ENCODE peak calls at places on chromosomes 6 and 20, in nine cellular contexts. N, T, E, A, G, H, W, Q and P are unnamed samples.

GRCh38 chr6:156988276-156989158 is 211.3 kb downstream of the ARID1B start:
- DNase-seq in G (no peak), E (no peak), H (no peak), N (peak), W (no peak), A (no peak), T (no peak), Q (no peak), P (no peak)

GRCh38 chr20:46132705-46133120 is 14.6 kb downstream of the CD40 start:
- DNase-seq in G (peak), T (peak), A (peak), H (peak), W (peak), N (peak), Q (peak), E (peak), P (peak)

GRCh38 chr6:105982761-105983600 is 103.2 kb upstream of the PRDM1 start:
- DNase-seq in W (no peak), N (no peak), G (no peak), T (no peak), E (no peak), A (no peak), H (no peak), Q (no peak), P (no peak)

GRCh38 chr6:116971959-116972358 is 94.9 kb downstream of the RFX6 start:
- DNase-seq in A (no peak), H (peak), T (no peak), Q (peak), E (no peak), W (no peak), N (peak), G (peak), P (no peak)

GRCh38 chr6:18221288-18221615 is 43.1 kb downstream of the DEK start:
- DNase-seq in N (no peak), G (no peak), H (no peak), E (no peak), T (no peak), W (no peak), Q (no peak), A (no peak), P (no peak)

GRCh38 chr6:15874821-15875220 is 212.0 kb upstream of the DTNBP1 start:
- DNase-seq in T (no peak), H (peak), A (no peak), N (no peak), G (no peak), Q (peak), W (no peak), E (no peak), P (no peak)

GRCh38 chr6:69867075-69867911 is 937 bp downstream of the COL19A1 start:
- DNase-seq in G (peak), N (peak), Q (peak), A (peak), H (peak), T (peak), W (peak), E (peak), P (peak)

GRCh38 chr20:32344835-32345506 is 13.2 kb upstream of the ASXL1 start:
- DNase-seq in T (no peak), Q (no peak), H (no peak), A (no peak), G (peak), N (peak), W (no peak), E (no peak), P (no peak)

GRCh38 chr6:25138024-25138696 is 141.0 kb upstream of the CARMIL1 start:
- DNase-seq in Q (peak), A (peak), T (peak), G (no peak), H (peak), N (no peak), W (peak), E (peak), P (peak)

GRCh38 chr20:805713-806112 is 27.8 kb upstream of the FAM110A start:
- DNase-seq in G (no peak), W (no peak), A (no peak), E (no peak), N (no peak), H (peak), T (no peak), Q (no peak), P (no peak)

GRCh38 chr6:40894962-40895799 is 143.8 kb downstream of the UNC5CL start:
- DNase-seq in Q (peak), G (peak), T (no peak), W (no peak), N (peak), A (peak), E (peak), H (peak), P (no peak)

DNA sequence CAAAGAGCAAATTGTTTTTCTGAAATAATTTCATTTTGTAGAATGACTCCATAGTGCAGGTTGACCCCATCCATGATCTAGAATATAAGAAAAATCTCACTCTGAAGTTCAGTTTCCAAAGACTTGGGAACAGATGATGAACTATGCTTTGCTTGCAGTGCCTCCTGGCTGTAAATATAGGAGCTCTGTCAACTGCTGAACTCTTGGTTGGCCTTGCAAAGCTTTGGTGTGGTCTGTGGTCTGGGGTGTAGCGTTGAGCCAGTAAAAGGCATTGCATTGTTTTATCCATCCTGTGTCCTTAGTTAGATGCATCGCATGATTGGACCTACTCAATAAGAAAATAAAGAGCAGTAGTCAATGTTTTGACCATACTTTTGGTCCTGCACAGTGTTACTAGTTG is 104.0 kb downstream of the PLCB4 start:
- DNase-seq in T (no peak), N (no peak), G (no peak), H (peak), A (no peak), E (no peak), W (no peak), Q (peak), P (no peak)
- TF ChIP-seq CTCF in T (peak), N (peak), G (no peak), H (peak), A (peak), E (no peak), W (no peak), Q (peak), P (no peak)

DNA sequence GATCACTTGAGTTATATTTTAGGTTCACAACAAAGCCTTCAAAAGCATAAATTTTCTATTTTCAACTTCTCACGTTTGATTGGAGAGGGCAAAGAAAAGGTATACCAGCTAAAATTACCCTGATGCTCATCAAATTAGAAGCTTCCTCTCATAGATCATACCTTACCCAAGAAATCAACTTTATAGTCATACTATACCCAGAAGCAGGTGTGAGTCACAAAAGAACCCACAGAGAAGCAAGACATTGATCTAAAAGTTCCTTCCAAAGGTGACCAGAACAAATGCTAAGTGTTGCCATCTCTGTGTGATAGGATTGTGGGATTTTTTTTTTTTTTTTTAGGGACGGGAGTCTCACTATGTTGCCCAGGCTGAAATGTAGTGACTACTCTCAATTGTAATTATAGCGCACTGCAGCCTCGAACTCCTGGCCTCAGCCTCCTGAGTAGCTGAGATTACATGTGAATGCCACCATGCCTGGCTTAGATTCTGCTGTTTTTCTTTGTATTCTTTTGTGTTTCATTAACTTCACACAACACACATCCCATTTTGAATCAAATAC is 3.3 kb downstream of the EIF2S2 start:
- DNase-seq in G (no peak), N (no peak), Q (no peak), A (no peak), H (no peak), E (no peak), T (no peak), W (no peak), P (no peak)
- TF ChIP-seq CTCF in G (no peak), N (no peak), Q (no peak), A (no peak), H (no peak), E (no peak), T (no peak), W (no peak), P (no peak)

GRCh38 chr6:30481213-30481964 is 7.9 kb upstream of the HLA-E start:
- DNase-seq in E (no peak), G (peak), W (no peak), Q (no peak), A (no peak), N (peak), H (no peak), T (no peak), P (no peak)
- TF ChIP-seq CTCF in E (no peak), G (no peak), W (no peak), Q (no peak), A (no peak), N (peak), H (no peak), T (no peak), P (no peak)

DNA sequence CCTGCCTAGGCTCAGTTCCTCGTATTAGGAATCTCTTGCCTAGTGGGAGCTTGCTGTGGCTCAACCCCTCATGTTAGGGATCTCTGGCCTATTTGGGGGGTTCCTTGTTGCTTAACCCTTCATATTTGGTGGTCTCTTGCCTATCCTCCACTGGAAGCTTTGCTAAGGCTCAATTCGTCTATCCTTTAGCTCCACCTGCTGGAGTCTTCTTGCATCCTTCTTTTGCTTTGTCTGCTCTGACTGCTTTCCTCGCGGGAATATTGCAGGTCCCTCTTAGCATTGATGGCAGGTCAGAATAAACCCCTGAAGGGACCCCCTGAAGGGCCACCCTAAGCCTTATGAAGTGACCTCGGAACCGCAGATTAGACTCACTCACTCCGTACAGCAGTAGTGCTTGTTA is 203.0 kb upstream of the TBX18 start:
- DNase-seq in T (no peak), N (peak), G (peak), W (no peak), H (peak), Q (peak), E (no peak), A (no peak), P (no peak)
- TF ChIP-seq CTCF in T (peak), N (peak), G (peak), W (no peak), H (peak), Q (peak), E (no peak), A (no peak), P (no peak)

DNA sequence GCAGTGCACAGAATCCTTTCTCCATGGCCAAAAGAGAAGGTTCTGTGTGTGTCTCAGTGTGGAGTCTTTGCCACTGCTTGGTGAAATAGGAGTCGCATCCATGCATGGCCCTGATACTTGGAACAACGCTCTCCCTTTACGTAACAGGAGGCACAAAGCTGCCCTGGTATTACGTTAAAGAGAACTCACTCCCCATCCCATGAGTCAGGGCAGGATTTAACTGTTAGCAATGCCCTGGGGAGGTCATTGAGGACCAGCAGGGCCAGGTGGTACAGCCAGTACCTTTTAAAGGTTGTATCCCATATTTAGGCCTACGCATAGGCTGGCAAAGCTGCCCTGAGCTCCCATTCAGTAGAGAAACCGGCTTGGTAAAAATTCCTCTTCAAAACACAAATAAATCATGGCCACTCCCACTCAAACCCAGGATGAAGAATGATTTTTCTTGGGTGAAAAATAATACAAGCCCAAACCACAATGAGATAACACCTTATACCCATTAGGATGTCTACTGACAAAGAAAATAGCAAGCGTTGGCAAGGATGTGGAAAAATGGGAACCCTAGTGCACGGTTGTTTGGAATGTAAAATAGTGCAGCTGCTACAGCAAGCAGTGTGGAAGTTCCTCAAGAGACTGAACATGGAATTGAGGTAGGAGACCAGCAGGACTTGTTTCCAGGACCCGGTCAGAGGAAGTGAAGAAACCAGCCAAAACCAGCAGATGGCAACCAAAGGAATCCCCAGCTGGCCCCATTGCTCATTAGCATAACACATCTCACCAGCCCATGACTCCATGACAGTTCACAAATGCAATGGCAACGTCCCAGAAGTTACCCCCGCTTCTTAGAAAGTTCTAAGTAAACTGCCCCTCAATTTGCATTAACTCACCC is 37.0 kb downstream of the MYLK4 start:
- DNase-seq in N (no peak), T (no peak), E (no peak), W (no peak), Q (no peak), A (no peak), G (no peak), H (peak), P (no peak)
- TF ChIP-seq CTCF in N (no peak), T (no peak), E (no peak), W (no peak), Q (peak), A (no peak), G (no peak), H (peak), P (no peak)

DNA sequence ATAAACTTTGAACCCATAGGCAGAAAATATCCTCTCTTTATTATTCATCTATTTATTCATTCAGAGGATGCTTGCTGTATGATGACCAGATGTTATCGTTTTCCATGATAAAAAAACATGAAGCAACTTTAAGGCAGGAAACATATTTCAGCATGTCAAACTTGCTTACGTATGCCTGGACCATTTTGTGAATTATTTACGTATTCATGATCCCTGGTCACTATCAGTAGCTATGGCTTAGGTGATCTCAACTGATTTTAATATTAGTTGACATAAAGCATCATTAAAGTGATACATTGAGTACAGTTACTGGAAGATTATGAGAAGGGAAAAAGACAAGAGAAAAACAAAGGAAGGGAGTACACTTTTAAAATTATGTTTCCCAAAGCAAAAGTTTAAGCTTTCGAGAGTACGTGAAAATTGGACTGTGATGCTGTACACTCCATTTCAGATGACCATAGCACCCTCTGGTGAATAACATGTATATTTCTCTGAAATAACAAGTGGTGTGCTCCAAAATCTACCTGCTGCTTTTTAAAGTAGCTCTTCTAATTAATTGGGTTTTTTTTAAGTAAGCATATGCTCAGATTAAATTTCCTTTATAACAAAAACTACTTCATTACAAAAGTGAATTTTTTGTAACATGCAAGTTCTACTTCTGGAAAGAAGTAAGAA is 215.1 kb upstream of the HSF2 start:
- DNase-seq in G (no peak), N (no peak), E (no peak), A (no peak), H (peak), Q (peak), W (no peak), T (no peak), P (no peak)
- TF ChIP-seq CTCF in G (no peak), N (peak), E (peak), A (peak), H (peak), Q (peak), W (no peak), T (peak), P (no peak)

GRCh38 chr6:162177733-162178132 is 549.8 kb downstream of the PRKN start:
- DNase-seq in N (peak), A (no peak), T (no peak), E (no peak), G (peak), W (no peak), Q (no peak), H (peak), P (no peak)
- TF ChIP-seq CTCF in N (peak), A (peak), T (peak), E (peak), G (no peak), W (no peak), Q (peak), H (peak), P (no peak)

DNA sequence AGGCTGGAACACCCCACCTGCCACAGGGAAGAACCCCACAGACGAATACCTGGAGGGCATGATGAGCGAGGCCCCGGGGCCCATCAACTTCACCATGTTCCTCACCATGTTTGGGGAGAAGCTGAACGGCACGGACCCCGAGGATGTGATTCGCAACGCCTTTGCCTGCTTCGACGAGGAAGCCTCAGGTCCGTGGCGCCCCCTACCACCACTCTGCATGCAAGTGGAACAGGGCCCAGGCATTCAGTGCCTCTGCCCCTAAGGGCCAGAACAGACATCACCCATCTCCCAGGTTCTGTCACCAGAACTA is 6.6 kb downstream of the MYL9 start:
- DNase-seq in E (no peak), Q (no peak), H (peak), G (peak), A (no peak), N (peak), W (no peak), T (peak), P (no peak)
- TF ChIP-seq CTCF in E (no peak), Q (no peak), H (peak), G (no peak), A (peak), N (peak), W (no peak), T (peak), P (no peak)

GRCh38 chr6:160048471-160048870 is 73.1 kb upstream of the SLC22A1 start:
- DNase-seq in T (no peak), G (no peak), H (no peak), E (no peak), A (no peak), W (no peak), Q (no peak), N (no peak), P (no peak)
- TF ChIP-seq CTCF in T (no peak), G (no peak), H (peak), E (no peak), A (no peak), W (no peak), Q (no peak), N (peak), P (no peak)